ENCODE peak calls at places on chromosome 14, in six cellular contexts. G is choroid plexus epithelial cell, A is activated T-helper 1 cell treated with Interleukin-2 at 50 U/mL for 16 hours, D is Panc1, E is SW480, L is T follicular helper cell. M is an unnamed sample.

GRCh38 chr14:92759300-92759678 is 10.9 kb upstream of the LGMN start:
- DNase-seq in D (no peak), A (no peak), G (peak), E (peak), L (no peak), M (peak)

GRCh38 chr14:34023824-34024767 is 73.2 kb upstream of the EGLN3 start:
- DNase-seq in D (no peak), G (no peak), E (peak), L (no peak), A (no peak), M (no peak)

GRCh38 chr14:64417042-64417770 is 29.1 kb downstream of the MTHFD1 start:
- DNase-seq in D (no peak), G (peak), A (no peak), L (no peak), E (no peak), M (peak)

GRCh38 chr14:56660677-56661389 is 81.2 kb downstream of the TMEM260 start:
- DNase-seq in D (no peak), A (no peak), L (no peak), E (no peak), G (no peak), M (no peak)

GRCh38 chr14:105256292-105256960 is 8.1 kb downstream of the BTBD6 start:
- DNase-seq in G (no peak), D (no peak), L (no peak), A (no peak), E (no peak), M (no peak)

GRCh38 chr14:78227466-78228077 is 57.4 kb downstream of the NRXN3 start:
- DNase-seq in G (no peak), A (no peak), L (no peak), D (no peak), E (peak), M (no peak)

GRCh38 chr14:56046546-56046945 is 71.7 kb upstream of the PELI2 start:
- DNase-seq in A (no peak), L (no peak), G (no peak), E (no peak), D (no peak), M (no peak)

GRCh38 chr14:65985976-65986375 is 500.2 kb upstream of the CCDC196 start:
- DNase-seq in L (no peak), G (no peak), D (no peak), A (no peak), E (no peak), M (no peak)

GRCh38 chr14:97116546-97116945 is 319.4 kb downstream of the VRK1 start:
- DNase-seq in G (no peak), D (no peak), A (no peak), E (no peak), L (no peak), M (no peak)

M was measured in IMR-90.